ENCODE peak calls at places on chromosomes 13 and 19, in seven cellular contexts. T is HCT116, Z is BJ, F is astrocyte, P is PC-3, W is bronchial epithelial cell, B is keratinocyte. X is an unnamed sample.

GRCh38 chr13:96041326-96042092 is 11.7 kb downstream of the UGGT2 start:
- DNase-seq in F (no peak), Z (no peak), W (no peak), T (no peak), P (no peak), B (no peak), X (no peak)

GRCh38 chr13:30872685-30873443 is 33.2 kb upstream of the MEDAG start:
- DNase-seq in P (no peak), T (no peak), W (no peak), F (peak), B (no peak), Z (peak), X (no peak)

GRCh38 chr13:114286808-114287207 is 5.4 kb downstream of the UPF3A start:
- DNase-seq in F (peak), W (no peak), B (no peak), Z (no peak), T (no peak), P (no peak), X (no peak)

GRCh38 chr13:28574617-28575142 is 79.8 kb upstream of the FLT1 start:
- DNase-seq in W (peak), F (peak), T (peak), P (peak), B (peak), Z (peak), X (no peak)

GRCh38 chr13:48533986-48534600 is 1.2 kb upstream of the RCBTB2 start:
- DNase-seq in W (no peak), B (no peak), P (no peak), T (no peak), F (no peak), Z (no peak), X (no peak)

GRCh38 chr19:10291554-10292205 is 1.9 kb downstream of the ICAM5 start:
- DNase-seq in B (no peak), W (no peak), T (no peak), P (no peak), Z (no peak), F (no peak), X (peak)

GRCh38 chr13:45554604-45555109 is 60.9 kb downstream of the ERICH6B start:
- DNase-seq in B (no peak), F (no peak), W (no peak), T (no peak), Z (no peak), P (no peak), X (no peak)

GRCh38 chr13:106795847-106796246 is 227.9 kb upstream of the ARGLU1 start:
- DNase-seq in Z (no peak), T (no peak), B (no peak), F (no peak), W (no peak), P (no peak), X (no peak)

GRCh38 chr19:4539697-4540581 is at the start of gene LRG1:
- DNase-seq in B (no peak), Z (no peak), P (no peak), T (no peak), F (no peak), W (peak), X (no peak)

GRCh38 chr13:46668302-46668720 is 115.3 kb downstream of the LRCH1 start:
- DNase-seq in P (peak), F (peak), W (peak), T (no peak), Z (peak), B (no peak), X (no peak)

GRCh38 chr13:99008577-99008976 is 30.7 kb upstream of the DOCK9 start:
- DNase-seq in F (no peak), T (no peak), P (no peak), W (no peak), Z (no peak), B (no peak), X (no peak)

GRCh38 chr19:41991025-41991424 is 3.0 kb downstream of the ATP1A3 start:
- DNase-seq in Z (no peak), T (no peak), F (no peak), P (no peak), B (no peak), W (no peak), X (no peak)

GRCh38 chr19:35903550-35904179 is 1.3 kb downstream of the HCST start:
- DNase-seq in P (peak), B (no peak), Z (no peak), F (peak), T (no peak), W (peak), X (peak)

DNA sequence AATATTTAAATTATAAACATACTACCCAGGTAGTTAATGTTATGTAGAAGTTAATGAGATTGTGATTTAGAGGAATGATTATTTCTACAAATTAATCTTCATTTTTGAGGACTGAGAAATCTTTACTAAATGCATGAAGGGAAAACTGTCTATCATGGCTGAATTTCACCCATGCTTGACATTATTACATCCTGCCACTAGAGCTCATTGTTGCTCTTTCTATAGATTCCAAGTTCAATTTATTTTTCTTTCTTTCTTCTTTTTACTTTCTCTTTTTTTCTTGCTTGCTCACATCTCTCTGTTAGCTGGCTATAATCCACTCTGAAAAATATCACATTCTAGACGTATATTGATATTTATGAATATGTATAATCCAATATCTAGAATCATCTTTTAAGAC is 505.0 kb upstream of the KLHL1 start:
- DNase-seq in T (no peak), F (no peak), P (peak), Z (no peak), B (no peak), W (peak), X (no peak)
- TF ChIP-seq CTCF in T (peak), F (peak), P (peak), Z (no peak), B (peak), W (no peak), X (no peak)

DNA sequence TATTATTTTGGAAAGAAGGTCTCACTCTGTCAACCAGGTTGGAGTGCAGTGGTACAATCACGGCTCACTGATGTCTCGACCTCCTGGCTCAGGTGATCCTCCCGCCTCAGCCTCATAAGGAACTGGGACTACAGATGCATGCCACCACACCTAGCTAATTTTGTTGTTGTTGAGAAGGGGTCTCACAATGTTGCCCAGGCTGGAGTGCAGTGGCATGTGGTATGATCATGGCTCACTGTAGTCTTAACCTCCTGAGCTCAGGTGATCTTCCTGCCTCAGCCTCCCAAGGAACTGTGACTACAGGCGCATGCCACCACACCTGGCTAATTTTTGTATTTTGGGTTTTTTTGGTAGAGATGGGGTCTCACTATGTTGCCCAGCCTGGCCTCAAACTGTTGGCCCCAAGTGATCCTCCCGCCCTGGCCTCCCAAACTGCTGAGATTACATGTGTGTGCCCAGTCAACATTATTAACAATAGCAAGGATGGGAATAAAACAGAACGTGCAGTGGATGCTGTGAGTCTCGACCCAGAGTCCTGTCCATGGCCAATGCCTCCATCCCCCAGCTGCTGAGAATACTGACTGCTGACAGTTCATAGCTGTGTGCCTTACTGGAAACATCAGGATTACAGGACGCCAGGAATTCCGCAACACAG is 5.4 kb upstream of the MBD3L3 start:
- DNase-seq in W (no peak), P (no peak), Z (no peak), F (no peak), T (no peak), B (no peak), X (no peak)
- TF ChIP-seq CTCF in W (no peak), P (no peak), Z (no peak), F (no peak), T (no peak), B (no peak), X (no peak)

GRCh38 chr19:38849746-38850230 is at the start of gene HNRNPL:
- DNase-seq in P (no peak), Z (no peak), B (no peak), T (no peak), F (no peak), W (no peak), X (peak)

GRCh38 chr19:38849147-38849745 is 540 bp downstream of the HNRNPL start:
- DNase-seq in W (peak), Z (peak), T (peak), F (peak), P (peak), B (no peak), X (peak)

GRCh38 chr19:38850976-38851621 is 1.3 kb upstream of the HNRNPL start:
- DNase-seq in Z (no peak), P (no peak), W (no peak), T (no peak), B (no peak), F (no peak), X (peak)

GRCh38 chr19:38851622-38852230 is 1.9 kb upstream of the HNRNPL start:
- DNase-seq in F (peak), T (peak), B (no peak), P (peak), Z (no peak), W (peak), X (peak)

GRCh38 chr19:38850231-38850975 is 617 bp upstream of the HNRNPL start:
- DNase-seq in P (peak), F (peak), W (peak), B (peak), Z (peak), T (peak), X (peak)
- TF ChIP-seq CTCF in P (no peak), F (no peak), W (peak), B (no peak), Z (peak), T (no peak), X (no peak)

DNA sequence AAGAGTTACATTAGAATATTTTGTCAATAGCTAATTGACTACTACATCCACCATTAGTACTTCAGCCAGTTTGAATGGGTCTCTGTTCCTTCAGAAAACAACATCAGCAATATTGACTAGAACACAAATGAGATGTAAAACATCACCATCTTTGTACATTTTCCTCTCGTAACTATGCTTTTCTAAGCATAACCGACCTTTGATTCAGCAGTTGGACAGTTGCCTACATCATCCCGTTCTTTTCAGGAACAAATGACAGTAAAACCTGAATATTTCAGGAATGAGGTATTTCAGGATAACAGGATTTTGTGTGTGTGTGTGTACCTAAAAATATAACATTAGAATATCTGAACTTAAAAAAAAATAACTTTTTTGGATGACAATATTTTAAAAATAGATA is 60.9 kb downstream of the STARD13 start:
- DNase-seq in Z (no peak), F (peak), W (no peak), P (no peak), B (no peak), T (no peak), X (no peak)
- TF ChIP-seq CTCF in Z (no peak), F (no peak), W (no peak), P (no peak), B (no peak), T (no peak), X (no peak)

DNA sequence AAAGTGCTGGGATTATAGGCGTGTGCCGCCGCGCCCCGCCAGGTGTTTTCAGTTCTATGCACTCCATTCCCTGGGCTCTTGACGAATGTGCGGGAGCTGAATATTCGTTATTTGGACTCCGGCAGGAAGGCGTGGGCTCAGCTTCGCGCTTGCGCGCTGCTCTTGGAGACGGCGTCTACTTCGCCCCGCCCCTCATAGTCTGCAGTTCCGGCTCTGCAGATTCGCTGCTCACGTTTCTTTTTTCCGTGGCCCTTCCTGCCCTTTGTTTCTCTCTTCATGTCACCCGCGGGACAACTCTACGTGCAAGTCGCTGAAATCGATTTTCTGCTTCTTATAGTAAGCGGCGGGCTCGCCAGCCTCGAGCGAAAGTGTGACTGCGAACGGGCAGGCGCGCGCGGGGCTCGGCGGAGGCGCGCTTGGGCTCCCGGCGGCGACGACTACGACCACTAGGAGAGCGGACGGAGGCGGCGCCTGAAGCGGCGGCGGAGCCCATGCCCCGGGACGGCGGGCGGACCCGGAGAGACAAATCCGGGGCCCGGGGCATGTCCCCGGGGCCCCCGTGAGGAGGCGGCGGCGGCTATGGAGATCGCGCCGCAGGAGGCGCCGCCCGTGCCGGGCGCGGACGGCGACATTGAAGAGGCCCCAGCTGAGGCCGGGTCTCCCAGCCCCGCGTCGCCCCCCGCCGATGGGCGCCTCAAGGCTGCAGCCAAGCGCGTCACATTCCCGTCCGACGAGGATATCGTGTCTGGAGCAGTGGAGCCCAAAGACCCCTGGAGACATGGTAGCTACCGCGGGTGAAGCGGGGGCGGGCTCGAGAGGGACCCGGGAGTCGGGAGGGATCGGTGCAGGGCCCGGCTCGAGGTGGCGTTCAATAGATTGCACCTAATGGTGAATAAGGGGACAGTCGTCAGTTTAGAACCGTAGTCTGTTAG is at the start of gene PPP1R37:
- DNase-seq in Z (peak), P (peak), T (peak), W (peak), B (peak), F (peak), X (peak)
- TF ChIP-seq CTCF in Z (peak), P (peak), T (peak), W (peak), B (peak), F (no peak), X (peak)

GRCh38 chr13:57858376-57858775 is 226.8 kb downstream of the PCDH17 start:
- DNase-seq in B (no peak), Z (no peak), T (no peak), P (no peak), W (no peak), F (no peak), X (no peak)

GRCh38 chr13:57862879-57863278 is 231.3 kb downstream of the PCDH17 start:
- DNase-seq in T (no peak), Z (no peak), W (no peak), P (no peak), F (no peak), B (no peak), X (no peak)

GRCh38 chr13:57857945-57858344 is 226.4 kb downstream of the PCDH17 start:
- DNase-seq in W (no peak), B (no peak), Z (no peak), F (no peak), P (no peak), T (no peak), X (no peak)
- TF ChIP-seq CTCF in W (no peak), B (no peak), Z (no peak), F (no peak), P (no peak), T (no peak), X (no peak)

GRCh38 chr13:37985281-37985680 is 115.7 kb upstream of the TRPC4 start:
- DNase-seq in F (no peak), W (no peak), B (no peak), Z (no peak), P (no peak), T (no peak), X (no peak)

GRCh38 chr13:37981932-37982331 is 112.4 kb upstream of the TRPC4 start:
- DNase-seq in B (no peak), Z (no peak), W (no peak), F (no peak), P (no peak), T (no peak), X (no peak)

GRCh38 chr13:37978680-37979079 is 109.1 kb upstream of the TRPC4 start:
- DNase-seq in T (no peak), W (no peak), F (no peak), Z (no peak), B (no peak), P (no peak), X (no peak)

DNA sequence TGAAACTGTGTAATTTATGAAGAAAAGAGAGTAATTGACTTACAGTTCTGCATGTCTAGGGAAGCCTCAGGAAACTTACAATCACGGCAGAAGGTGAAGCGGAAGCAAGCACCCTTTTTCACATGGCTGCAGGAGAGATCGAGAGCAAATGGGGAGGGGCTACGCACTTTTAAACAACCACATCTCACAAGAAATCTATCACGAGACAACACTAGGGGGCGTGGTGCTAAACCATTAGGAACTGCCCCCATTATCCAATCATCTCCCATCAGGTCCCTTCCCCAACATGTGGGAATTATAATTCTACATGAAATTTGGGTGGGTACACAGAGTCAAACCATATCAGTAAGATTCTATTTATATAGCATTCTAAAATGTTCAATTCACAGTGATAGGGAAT is 114.8 kb upstream of the TRPC4 start:
- DNase-seq in T (no peak), Z (no peak), P (no peak), F (no peak), W (no peak), B (no peak), X (no peak)
- TF ChIP-seq CTCF in T (no peak), Z (no peak), P (no peak), F (no peak), W (peak), B (no peak), X (no peak)

GRCh38 chr13:58960909-58961308 is 1202.8 kb downstream of the DIAPH3 start:
- DNase-seq in W (peak), T (no peak), P (peak), Z (no peak), B (no peak), F (peak), X (no peak)
- TF ChIP-seq CTCF in W (no peak), T (no peak), P (peak), Z (no peak), B (no peak), F (peak), X (no peak)

GRCh38 chr13:92900455-92900854 is 326.2 kb upstream of the GPC6 start:
- DNase-seq in P (no peak), F (peak), Z (no peak), T (no peak), W (no peak), B (no peak), X (no peak)

GRCh38 chr13:92901739-92902138 is 324.9 kb upstream of the GPC6 start:
- DNase-seq in B (no peak), W (peak), Z (no peak), T (no peak), P (peak), F (peak), X (no peak)

GRCh38 chr13:92896842-92897241 is 329.8 kb upstream of the GPC6 start:
- DNase-seq in P (peak), Z (no peak), F (peak), W (peak), B (no peak), T (no peak), X (no peak)
- TF ChIP-seq CTCF in P (peak), Z (no peak), F (no peak), W (no peak), B (no peak), T (no peak), X (no peak)

X was measured in natural killer cell.